ENCODE peak calls at places on chromosomes 7 and 10, in eight cellular contexts. One of them, this sample, is unnamed.

GRCh38 chr10:69885379-69886156 is 83.9 kb downstream of the COL13A1 start:
- DNase-seq in naive B cell: no peak
- DNase-seq in NCI-H146: no peak
- DNase-seq in H54: no peak
- DNase-seq in A172: no peak
- DNase-seq in GOT3: no peak
- DNase-seq in activated gamma-delta T cell: no peak
- DNase-seq in bronchial epithelial cell: no peak
- DNase-seq in this sample: no peak

GRCh38 chr7:142097571-142097970 is 13.9 kb upstream of the MGAM2 start:
- DNase-seq in activated gamma-delta T cell: no peak
- DNase-seq in H54: no peak
- DNase-seq in A172: no peak
- DNase-seq in bronchial epithelial cell: no peak
- DNase-seq in NCI-H146: no peak
- DNase-seq in naive B cell: no peak
- DNase-seq in GOT3: no peak
- DNase-seq in this sample: no peak

GRCh38 chr7:46432666-46433065 is 511.6 kb upstream of the IGFBP3 start:
- DNase-seq in activated gamma-delta T cell: no peak
- DNase-seq in NCI-H146: no peak
- DNase-seq in bronchial epithelial cell: peak
- DNase-seq in naive B cell: no peak
- DNase-seq in GOT3: no peak
- DNase-seq in H54: no peak
- DNase-seq in A172: peak
- DNase-seq in this sample: no peak

GRCh38 chr7:143288836-143289235 is 685 bp downstream of the CASP2 start:
- DNase-seq in H54: peak
- DNase-seq in bronchial epithelial cell: peak
- DNase-seq in GOT3: no peak
- DNase-seq in activated gamma-delta T cell: no peak
- DNase-seq in A172: peak
- DNase-seq in naive B cell: no peak
- DNase-seq in NCI-H146: peak
- DNase-seq in this sample: no peak

GRCh38 chr10:79268100-79268670 is 79.1 kb upstream of the PPIF start:
- DNase-seq in activated gamma-delta T cell: no peak
- DNase-seq in H54: peak
- DNase-seq in bronchial epithelial cell: peak
- DNase-seq in NCI-H146: no peak
- DNase-seq in naive B cell: no peak
- DNase-seq in GOT3: no peak
- DNase-seq in A172: peak
- DNase-seq in this sample: no peak

GRCh38 chr7:343227-343822 is 53.4 kb downstream of the FOXL3 start:
- DNase-seq in activated gamma-delta T cell: no peak
- DNase-seq in naive B cell: no peak
- DNase-seq in bronchial epithelial cell: no peak
- DNase-seq in H54: no peak
- DNase-seq in GOT3: no peak
- DNase-seq in NCI-H146: no peak
- DNase-seq in A172: no peak
- DNase-seq in this sample: no peak

GRCh38 chr10:123795846-123796590 is 95.6 kb downstream of the CPXM2 start:
- DNase-seq in GOT3: no peak
- DNase-seq in activated gamma-delta T cell: no peak
- DNase-seq in A172: no peak
- DNase-seq in H54: no peak
- DNase-seq in naive B cell: no peak
- DNase-seq in bronchial epithelial cell: no peak
- DNase-seq in NCI-H146: no peak
- DNase-seq in this sample: no peak

GRCh38 chr7:16951483-16952080 is 69.8 kb upstream of the AGR3 start:
- DNase-seq in GOT3: no peak
- DNase-seq in activated gamma-delta T cell: no peak
- DNase-seq in bronchial epithelial cell: peak
- DNase-seq in A172: no peak
- DNase-seq in naive B cell: no peak
- DNase-seq in NCI-H146: no peak
- DNase-seq in H54: no peak
- DNase-seq in this sample: no peak

GRCh38 chr10:13865758-13866491 is 279.2 kb downstream of the PRPF18 start:
- DNase-seq in activated gamma-delta T cell: no peak
- DNase-seq in NCI-H146: no peak
- DNase-seq in naive B cell: no peak
- DNase-seq in GOT3: no peak
- DNase-seq in bronchial epithelial cell: peak
- DNase-seq in A172: peak
- DNase-seq in H54: peak
- DNase-seq in this sample: no peak

GRCh38 chr7:15041226-15041625 is 138.7 kb upstream of the DGKB start:
- DNase-seq in NCI-H146: no peak
- DNase-seq in A172: peak
- DNase-seq in H54: no peak
- DNase-seq in activated gamma-delta T cell: no peak
- DNase-seq in bronchial epithelial cell: no peak
- DNase-seq in GOT3: no peak
- DNase-seq in naive B cell: no peak
- DNase-seq in this sample: no peak

This sample was measured in aorta.